ENCODE peak calls at places on chromosomes 3 and 15, in five cellular contexts. Z is adrenal gland; Y is CD8-positive, alpha-beta T cell; H is GM23248; U is effector memory CD4-positive, alpha-beta T cell. T is an unnamed sample.

GRCh38 chr3:147298511-147298982 is 107.8 kb downstream of the ZIC4 start:
- DNase-seq in H (peak; percentile 99), Y (no peak), U (no peak), Z (no peak), T (peak; percentile 5)

GRCh38 chr3:55487376-55488241 is 503 bp upstream of the WNT5A start:
- DNase-seq in U (no peak), Y (no peak), H (peak; percentile 79), Z (no peak), T (no peak)

GRCh38 chr3:111069974-111070751 is 1.5 kb upstream of the NECTIN3 start:
- DNase-seq in Z (peak; percentile 46), U (no peak), H (peak; percentile 44), Y (no peak), T (no peak)

GRCh38 chr3:165624761-165625160 is 212.5 kb downstream of the BCHE start:
- DNase-seq in Y (no peak), Z (no peak), U (no peak), H (no peak), T (no peak)

GRCh38 chr3:179015551-179016020 is 56.0 kb downstream of the ZMAT3 start:
- DNase-seq in H (peak; percentile 80), Y (peak; percentile 59), U (no peak), Z (peak; percentile 64), T (peak; percentile 29)

GRCh38 chr3:15331606-15332404 is 581 bp downstream of the SH3BP5 start:
- DNase-seq in U (peak; percentile 19), H (peak; percentile 66), Z (peak; percentile 74), Y (peak; percentile 41), T (no peak)

GRCh38 chr3:52528596-52529375 is 4.9 kb downstream of the NT5DC2 start:
- DNase-seq in U (no peak), Z (no peak), H (no peak), Y (no peak), T (no peak)

GRCh38 chr3:104437131-104437750 is 929.5 kb upstream of the ALCAM start:
- DNase-seq in H (peak; percentile 69), U (no peak), Y (no peak), Z (peak; percentile 1), T (peak; percentile 63)

DNA sequence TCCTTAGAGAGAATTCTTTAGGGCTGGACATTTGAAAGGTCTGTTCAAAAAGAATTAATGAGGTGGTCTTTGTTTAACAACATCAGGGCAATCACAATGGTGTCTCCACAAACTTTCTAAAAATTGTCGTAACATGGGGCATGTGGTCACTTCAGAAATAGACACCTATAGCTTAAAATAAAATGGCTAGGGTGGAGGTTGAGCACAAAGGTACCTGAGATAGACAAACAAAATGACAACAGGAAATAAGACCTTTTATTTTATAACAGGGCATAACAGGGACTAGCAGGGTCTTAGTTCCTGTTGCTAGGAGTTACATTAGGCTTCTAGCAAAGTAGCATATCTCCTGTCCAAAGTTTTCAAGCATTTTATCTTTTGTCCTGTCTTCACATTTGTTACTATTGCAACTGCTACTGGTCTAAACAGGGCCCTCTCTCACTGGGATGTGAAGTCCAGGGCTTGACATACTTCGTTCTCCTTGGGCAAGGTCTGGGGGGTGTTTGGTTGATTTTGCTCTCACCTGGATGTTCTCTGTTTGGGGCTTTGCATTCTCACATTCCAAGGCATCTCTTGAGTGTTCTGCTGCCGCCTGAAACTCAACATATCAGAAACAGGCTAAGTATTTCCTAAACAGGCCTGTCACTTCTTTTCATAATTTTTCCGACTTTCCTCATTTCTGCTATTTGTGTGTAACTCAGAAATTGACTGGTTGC is 3.0 kb downstream of the GCSAM start:
- DNase-seq in Z (no peak), Y (no peak), U (no peak), H (no peak), T (no peak)
- H3K4me3 ChIP-seq in Z (no peak overlapping the region), Y (no peak overlapping the region), U (no peak overlapping the region), H (no peak overlapping the region), T (no peak overlapping the region)

GRCh38 chr3:72115307-72115706 is 330.4 kb upstream of the PROK2 start:
- DNase-seq in H (no peak), Z (no peak), U (no peak), Y (no peak), T (no peak)
- H3K36me3 ChIP-seq in H (no peaks in the 10 kb centered on the region), Z (no peaks in the 10 kb centered on the region), U (no peaks in the 10 kb centered on the region), Y (no peaks in the 10 kb centered on the region), T (no peaks in the 10 kb centered on the region)

GRCh38 chr3:195208631-195209030 is 62.3 kb downstream of the XXYLT1 start:
- DNase-seq in H (no peak), Z (no peak), Y (no peak), U (no peak), T (no peak)

GRCh38 chr3:195207731-195208130 is 63.2 kb downstream of the XXYLT1 start:
- DNase-seq in H (no peak), U (no peak), Z (no peak), Y (no peak), T (no peak)

GRCh38 chr3:195208183-195208582 is 62.8 kb downstream of the XXYLT1 start:
- DNase-seq in H (no peak), U (no peak), Z (no peak), Y (no peak), T (no peak)

GRCh38 chr3:195209836-195210551 is 61.0 kb downstream of the XXYLT1 start:
- DNase-seq in Y (no peak), Z (peak; percentile 52), H (peak; percentile 85), U (no peak), T (no peak)

DNA sequence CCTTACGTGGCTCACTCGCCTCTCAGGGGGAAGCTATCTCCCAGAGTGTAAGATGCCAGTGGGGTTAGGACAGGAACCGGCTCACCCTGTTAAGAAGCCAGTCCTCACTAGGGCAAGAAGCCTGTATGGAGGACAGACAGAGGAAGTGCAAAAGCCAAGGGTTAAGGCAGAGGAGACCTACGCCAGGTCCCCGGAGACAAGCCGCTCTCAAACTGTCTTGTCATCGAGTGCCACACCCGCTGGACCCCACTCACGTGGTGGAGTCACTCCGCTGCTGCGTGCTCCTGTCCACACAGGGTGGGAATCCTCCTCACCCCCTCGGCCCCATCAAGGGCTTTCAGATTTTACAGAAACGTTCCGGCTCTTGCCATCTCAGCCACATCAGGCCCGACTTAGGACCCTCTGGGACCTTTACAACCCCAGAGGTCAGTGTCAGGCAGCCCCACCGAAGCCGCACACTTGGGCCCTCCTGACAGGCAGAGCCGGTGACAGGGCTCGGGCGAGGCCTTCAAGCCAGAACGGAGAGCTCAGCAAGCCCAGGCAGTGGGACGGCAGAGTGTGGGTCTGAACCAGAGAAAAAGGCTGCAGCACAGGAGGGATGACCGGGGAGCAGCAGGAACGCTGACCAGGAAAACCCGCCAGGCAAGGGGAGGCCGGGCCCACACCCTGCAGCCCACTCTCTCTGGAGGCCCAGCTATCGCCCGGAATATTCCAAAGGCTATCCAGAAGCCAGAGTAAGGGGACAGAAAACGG is 61.7 kb downstream of the XXYLT1 start:
- DNase-seq in U (no peak), Y (no peak), H (peak; percentile 65), Z (no peak), T (no peak)
- H3K4me3 ChIP-seq in U (no peak overlapping the region), Y (no peak overlapping the region), H (peak overlapping the region; percentile 52), Z (no peak overlapping the region), T (no peak overlapping the region)

GRCh38 chr3:12833226-12834161 is 7.9 kb downstream of the RPL32 start:
- DNase-seq in Y (no peak), U (no peak), H (no peak), Z (no peak), T (no peak)
- H3K36me3 ChIP-seq in Y (peaks cover 62% of the 10 kb centered on the region), U (peaks cover 72% of the 10 kb centered on the region), H (peaks cover 68% of the 10 kb centered on the region), Z (peaks cover 71% of the 10 kb centered on the region), T (peaks cover 2% of the 10 kb centered on the region)

GRCh38 chr15:56806147-56806536 is 72.8 kb upstream of the ZNF280D start:
- DNase-seq in Z (no peak), U (no peak), Y (no peak), H (no peak), T (no peak)
- H3K4me3 ChIP-seq in Z (peak overlapping the region; percentile 32), U (no peak overlapping the region), Y (no peak overlapping the region), H (peak overlapping the region; percentile 67), T (no peak overlapping the region)

DNA sequence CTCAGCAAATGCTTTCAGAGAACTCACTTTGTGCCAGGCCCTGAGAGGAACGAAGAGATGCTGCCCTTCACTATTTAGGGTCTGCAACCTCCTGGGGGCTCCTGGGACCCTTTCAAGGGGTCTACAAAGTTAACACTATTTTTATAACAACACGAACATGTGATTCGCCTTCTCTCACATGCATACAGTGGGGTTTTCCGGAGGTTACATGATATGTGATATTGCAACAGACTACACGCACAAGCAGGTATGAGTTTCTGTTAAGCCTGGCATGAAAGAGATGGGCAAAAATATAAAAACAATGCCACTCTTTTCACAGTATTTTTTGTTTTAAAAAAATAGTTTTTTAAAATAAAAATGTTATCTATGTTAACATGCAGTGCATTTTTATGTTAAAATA is 10.3 kb downstream of the STARD5 start:
- DNase-seq in Z (no peak), H (no peak), Y (no peak), U (no peak), T (no peak)
- H3K36me3 ChIP-seq in Z (no peaks in the 10 kb centered on the region), H (peaks cover 18% of the 10 kb centered on the region), Y (peaks cover 37% of the 10 kb centered on the region), U (peaks cover 22% of the 10 kb centered on the region), T (no peaks in the 10 kb centered on the region)

DNA sequence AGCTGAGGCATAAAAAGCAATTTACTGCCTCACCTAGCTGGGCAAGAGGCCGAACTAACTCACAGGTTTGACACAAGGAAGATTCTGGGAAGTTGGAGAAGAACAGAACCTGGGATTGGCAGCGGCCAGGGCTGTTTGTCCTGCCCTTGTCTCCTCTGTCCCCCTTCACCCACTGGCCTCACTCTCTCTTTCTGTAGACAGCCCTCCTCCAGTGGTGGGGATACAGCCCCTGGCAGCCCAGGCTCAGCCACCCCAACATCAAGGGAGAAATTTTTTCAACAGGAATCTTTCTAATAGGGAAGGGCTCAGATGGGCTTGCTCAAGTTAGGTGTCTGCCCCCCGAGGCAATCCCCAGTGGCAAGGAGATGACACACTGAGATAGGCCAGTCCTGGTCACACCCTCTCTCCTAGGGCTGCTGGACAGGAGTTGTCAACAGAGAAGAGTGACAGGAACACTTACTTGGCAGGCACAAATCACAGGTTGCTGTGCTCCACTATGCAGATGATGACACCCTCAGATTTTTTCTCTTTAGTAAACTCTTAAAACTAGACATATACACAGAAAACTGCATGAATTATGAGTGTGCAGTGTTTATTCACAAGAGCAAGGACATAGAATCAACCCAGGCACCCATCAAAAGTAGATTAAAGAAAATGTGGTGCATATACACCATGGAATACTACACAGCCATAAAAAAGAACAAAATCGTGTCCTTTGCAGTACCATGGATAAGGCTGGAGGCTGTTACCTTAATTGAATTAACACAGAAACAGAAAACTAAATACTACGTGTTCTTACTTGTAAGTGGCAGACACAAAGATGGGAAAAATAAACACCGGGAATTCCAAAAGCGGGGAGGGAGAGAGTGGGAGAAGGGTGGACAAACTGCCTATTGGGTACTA is 36.4 kb downstream of the PLA2G4D start:
- DNase-seq in U (no peak), Y (no peak), Z (no peak), H (no peak), T (no peak)
- H3K4me3 ChIP-seq in U (no peak overlapping the region), Y (no peak overlapping the region), Z (no peak overlapping the region), H (no peak overlapping the region), T (no peak overlapping the region)

DNA sequence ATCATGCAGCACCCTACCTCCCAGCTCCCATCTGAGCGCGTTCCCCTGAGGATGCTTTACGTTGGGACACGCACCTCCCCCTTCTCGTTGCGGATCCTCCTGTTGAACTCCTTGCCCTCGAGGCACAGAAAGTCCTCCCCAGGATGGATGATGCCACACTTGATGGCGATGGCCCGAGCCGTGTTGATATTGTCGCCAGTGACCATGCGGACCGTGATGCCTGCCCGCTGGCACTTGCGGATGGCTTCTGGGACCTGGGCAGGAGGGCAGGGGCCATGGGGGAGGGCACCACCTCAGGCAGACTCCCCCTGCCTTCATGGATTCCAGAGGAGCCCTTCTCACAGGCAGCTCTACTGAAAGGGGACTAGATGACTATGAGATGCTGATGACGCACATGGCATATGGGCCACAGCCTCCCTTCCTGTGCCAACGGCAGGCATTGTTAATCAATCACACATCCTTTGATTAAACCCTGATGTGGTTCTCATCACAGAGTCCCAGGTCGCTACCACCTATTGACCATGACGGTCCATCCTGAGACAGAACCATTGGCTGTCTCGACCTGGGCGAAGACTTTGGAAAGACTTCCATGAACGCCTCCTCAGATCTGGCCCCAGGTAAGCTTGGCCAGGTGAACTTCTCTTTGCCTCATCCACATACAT is 29.5 kb upstream of the SEC13 start:
- DNase-seq in Y (no peak), H (no peak), U (no peak), Z (no peak), T (no peak)
- H3K36me3 ChIP-seq in Y (no peaks in the 10 kb centered on the region), H (no peaks in the 10 kb centered on the region), U (no peaks in the 10 kb centered on the region), Z (no peaks in the 10 kb centered on the region), T (no peaks in the 10 kb centered on the region)

T was measured in kidney epithelial cell.